ENCODE peak calls at places on chromosomes 7 and 10, in ten cellular contexts. O, F, W, Q, C, E, K, N, J and R are unnamed samples.

GRCh38 chr10:11934262-11934661 is 108.3 kb downstream of the UPF2 start:
- DNase-seq in C (no peak), K (no peak), W (no peak), J (peak), F (peak), Q (no peak), O (no peak), N (no peak), E (no peak), R (no peak)

GRCh38 chr7:19728731-19729130 is 19.9 kb upstream of the POLR1F start:
- DNase-seq in F (no peak), K (no peak), C (no peak), E (no peak), Q (no peak), N (no peak), W (no peak), J (no peak), O (no peak), R (no peak)

GRCh38 chr10:98332623-98333269 is 64.8 kb upstream of the LOXL4 start:
- DNase-seq in Q (peak), N (no peak), O (no peak), F (no peak), C (no peak), E (no peak), J (no peak), K (no peak), W (no peak), R (peak)

GRCh38 chr7:44647981-44648714 is 41.7 kb downstream of the OGDH start:
- DNase-seq in C (no peak), Q (no peak), N (no peak), O (no peak), W (no peak), K (no peak), F (peak), E (no peak), J (no peak), R (no peak)

GRCh38 chr7:4699897-4700296 is 17.8 kb downstream of the FOXK1 start:
- DNase-seq in F (no peak), K (no peak), E (no peak), O (no peak), C (no peak), W (no peak), Q (no peak), N (no peak), J (no peak), R (no peak)

GRCh38 chr7:151379193-151379520 is 30.7 kb downstream of the WDR86 start:
- DNase-seq in Q (no peak), N (no peak), K (no peak), J (no peak), F (no peak), C (no peak), O (no peak), E (no peak), W (no peak), R (no peak)

GRCh38 chr7:79789584-79790345 is 336.3 kb upstream of the MAGI2 start:
- DNase-seq in W (no peak), J (no peak), C (no peak), K (no peak), N (peak), Q (no peak), E (no peak), O (no peak), F (no peak), R (no peak)

GRCh38 chr7:70829221-70830059 is 302.5 kb upstream of the GALNT17 start:
- DNase-seq in O (peak), F (peak), E (peak), C (peak), K (peak), J (peak), W (no peak), Q (peak), N (peak), R (peak)

GRCh38 chr7:91465595-91466061 is 201.4 kb downstream of the FZD1 start:
- DNase-seq in K (no peak), W (no peak), C (no peak), F (no peak), J (no peak), N (peak), Q (no peak), E (no peak), O (no peak), R (no peak)

GRCh38 chr10:132280646-132281074 is 27.1 kb downstream of the STK32C start:
- DNase-seq in K (no peak), N (no peak), E (no peak), W (no peak), C (no peak), Q (no peak), J (no peak), O (peak), F (no peak), R (no peak)

GRCh38 chr7:123204206-123204835 is 4.6 kb upstream of the SLC13A1 start:
- DNase-seq in W (no peak), K (no peak), C (no peak), E (no peak), Q (no peak), J (no peak), O (no peak), N (no peak), F (no peak), R (no peak)

GRCh38 chr7:104955276-104955675 is 58.7 kb upstream of the KMT2E start:
- DNase-seq in J (no peak), F (no peak), E (no peak), O (no peak), C (no peak), Q (no peak), W (no peak), N (no peak), K (no peak), R (no peak)

GRCh38 chr10:76150139-76150885 is 718.9 kb downstream of the LRMDA start:
- DNase-seq in O (no peak), N (peak), J (peak), Q (peak), E (no peak), K (peak), W (no peak), F (no peak), C (peak), R (no peak)

GRCh38 chr7:106829496-106829895 is 35.6 kb upstream of the PIK3CG start:
- DNase-seq in Q (no peak), E (no peak), K (no peak), W (no peak), F (no peak), O (no peak), C (no peak), N (no peak), J (no peak), R (no peak)

GRCh38 chr7:128092221-128092620 is 61.0 kb upstream of the LRRC4 start:
- DNase-seq in W (no peak), E (no peak), O (peak), Q (no peak), N (no peak), C (no peak), F (no peak), K (no peak), J (no peak), R (no peak)

GRCh38 chr7:134472572-134473242 is 13.8 kb upstream of the AKR1B1 start:
- DNase-seq in N (no peak), C (no peak), F (no peak), J (no peak), E (no peak), K (no peak), Q (peak), W (no peak), O (no peak), R (no peak)

DNA sequence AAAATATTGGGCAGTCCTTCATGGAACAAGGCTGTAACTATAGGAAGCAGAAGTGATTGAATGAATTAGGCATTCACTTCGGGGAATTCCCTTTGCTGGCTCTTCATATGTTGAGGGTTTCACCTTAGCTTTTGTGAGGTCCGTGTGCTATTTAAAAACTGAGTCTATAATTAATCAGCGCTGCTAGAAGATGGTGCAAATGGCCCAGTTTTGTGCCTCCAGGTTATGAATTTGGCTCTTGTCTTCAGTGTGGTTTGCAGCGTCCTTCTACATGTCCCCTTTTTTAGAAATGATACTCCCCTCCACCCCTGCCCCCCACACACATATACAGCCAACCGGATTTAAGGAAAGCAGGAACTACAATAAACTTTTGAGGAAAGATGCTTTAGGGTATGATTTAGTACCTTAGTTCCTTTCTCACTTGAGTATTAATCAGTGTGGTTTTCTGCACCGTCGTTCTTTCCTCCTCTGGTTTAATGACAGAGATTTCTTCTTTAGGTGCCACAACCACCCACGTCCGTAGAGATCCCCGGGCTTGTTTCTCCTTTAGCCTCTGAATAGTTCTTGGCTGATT is 110.6 kb upstream of the SAMD8 start:
- DNase-seq in O (no peak), C (no peak), F (no peak), W (no peak), E (no peak), K (no peak), N (no peak), J (no peak), Q (no peak), R (no peak)
- H3K4me3 ChIP-seq in O (no peak), C (no peak), F (no peak), W (no peak), E (no peak), K (no peak), N (no peak), J (no peak), Q (no peak), R (no peak)

DNA sequence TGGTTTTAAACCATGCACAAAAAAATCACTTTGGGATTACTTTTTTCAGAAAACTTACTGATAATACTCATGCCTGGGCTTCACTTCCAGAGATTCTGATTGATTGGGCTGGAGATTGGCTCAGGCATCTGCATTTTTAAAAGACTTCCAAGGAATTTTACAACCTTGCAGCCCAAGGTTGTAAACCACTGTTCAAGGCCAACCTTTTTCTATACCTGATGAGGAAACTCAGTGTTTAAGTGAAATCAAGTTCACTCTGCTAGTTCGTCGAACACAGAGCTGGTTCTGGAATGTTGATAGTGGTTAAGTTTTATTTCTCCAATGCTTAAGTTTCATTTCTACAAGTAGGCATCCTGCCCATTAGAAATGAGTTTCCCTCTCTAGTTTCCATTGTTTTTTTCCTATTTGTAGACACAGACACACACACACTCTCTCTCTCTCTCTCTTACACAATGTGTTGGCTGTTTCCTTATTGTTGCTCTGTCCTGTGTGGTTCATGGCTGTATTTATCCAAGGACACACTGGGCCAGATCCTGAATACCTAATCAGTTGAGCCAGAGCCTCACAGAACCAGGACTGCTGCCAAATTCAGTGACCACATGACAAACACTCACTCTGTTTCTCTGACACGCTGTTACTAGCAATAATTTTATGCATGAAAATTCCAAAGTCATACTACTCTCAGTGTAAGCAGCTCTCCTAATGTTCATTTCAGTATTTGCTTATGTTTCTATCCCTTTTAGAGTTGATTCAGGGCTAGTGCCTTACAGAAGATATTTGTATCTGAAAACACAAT is 3.7 kb upstream of the IFIT1B start:
- DNase-seq in W (peak), Q (peak), C (peak), K (peak), F (peak), O (no peak), E (peak), N (peak), J (no peak), R (peak)
- H3K4me3 ChIP-seq in W (no peak), Q (no peak), C (no peak), K (no peak), F (no peak), O (peak), E (no peak), N (peak), J (no peak), R (no peak)

DNA sequence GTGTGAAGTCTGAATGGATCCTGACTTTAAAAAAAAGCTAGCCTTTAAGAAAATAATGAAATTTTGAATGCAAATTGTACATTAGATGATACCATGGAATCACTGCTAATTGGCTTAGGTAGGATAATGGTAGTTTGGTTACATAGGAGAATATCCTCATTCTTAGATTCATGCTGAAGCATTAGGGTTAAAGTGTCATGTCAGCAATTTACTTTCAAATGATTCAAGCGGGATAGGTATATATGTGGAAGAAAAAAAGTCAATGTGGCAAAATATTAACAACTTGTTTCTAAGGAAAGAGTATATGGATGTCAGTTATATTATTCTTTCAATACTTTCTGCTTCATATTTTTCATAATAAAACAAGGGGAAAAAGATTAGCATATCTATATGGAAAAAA is 7.5 kb downstream of the HIBADH start:
- DNase-seq in Q (no peak), F (no peak), N (no peak), C (no peak), W (no peak), E (no peak), J (no peak), O (no peak), K (no peak), R (no peak)
- H3K4me3 ChIP-seq in Q (no peak), F (no peak), N (no peak), C (no peak), W (no peak), E (no peak), J (no peak), O (no peak), K (no peak), R (no peak)

GRCh38 chr7:2864204-2864985 is 20.3 kb upstream of the GNA12 start:
- DNase-seq in C (no peak), N (no peak), O (no peak), J (no peak), Q (peak), K (no peak), E (no peak), W (no peak), F (no peak), R (no peak)

GRCh38 chr7:2862831-2863361 is 18.8 kb upstream of the GNA12 start:
- DNase-seq in W (no peak), Q (no peak), E (no peak), K (no peak), J (no peak), N (peak), C (no peak), O (no peak), F (no peak), R (no peak)

GRCh38 chr7:2864999-2865670 is 21.0 kb upstream of the GNA12 start:
- DNase-seq in J (peak), E (peak), K (no peak), C (peak), W (no peak), F (peak), Q (peak), N (peak), O (peak), R (no peak)

GRCh38 chr7:2861509-2861908 is 17.4 kb upstream of the GNA12 start:
- DNase-seq in W (no peak), J (no peak), F (no peak), O (no peak), N (no peak), Q (no peak), K (no peak), E (no peak), C (no peak), R (no peak)

DNA sequence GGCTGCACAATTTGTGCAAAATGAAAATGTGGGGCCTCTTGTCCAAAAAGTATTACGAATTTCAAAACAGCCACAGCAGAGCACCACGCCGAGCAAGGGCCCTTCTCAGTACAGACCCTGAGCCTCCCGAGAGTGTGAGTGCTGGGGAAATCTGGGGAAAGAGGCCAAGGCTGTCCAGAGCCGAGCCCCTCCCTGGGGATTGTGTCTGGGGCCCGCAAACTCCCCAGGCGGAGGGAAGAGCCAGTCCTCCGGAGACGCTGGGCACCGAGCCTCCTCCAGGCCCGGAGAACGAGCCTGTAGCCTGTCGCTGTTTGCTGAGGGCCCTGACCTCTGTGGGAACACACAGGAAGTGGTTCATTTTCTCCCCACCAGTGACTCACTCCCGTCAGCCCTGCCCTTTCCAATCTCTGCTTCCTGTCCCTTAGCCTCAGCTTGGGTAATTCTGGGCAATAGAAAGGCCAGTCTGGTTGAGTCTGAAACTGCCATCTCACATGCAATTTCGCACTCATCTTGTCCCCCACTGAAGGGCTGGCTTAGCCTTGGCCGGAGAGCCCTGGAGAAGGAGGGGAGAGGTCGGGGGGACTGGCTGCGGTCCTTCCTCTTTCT is 19.5 kb upstream of the GNA12 start:
- DNase-seq in O (peak), E (peak), W (peak), C (peak), K (peak), N (peak), F (peak), J (peak), Q (peak), R (no peak)
- H3K4me3 ChIP-seq in O (peak), E (no peak), W (peak), C (peak), K (no peak), N (peak), F (no peak), J (no peak), Q (no peak), R (no peak)

GRCh38 chr10:71761105-71761511 is 12.2 kb downstream of the VSIR start:
- DNase-seq in W (no peak), J (no peak), N (no peak), Q (peak), E (no peak), C (no peak), O (peak), F (no peak), K (no peak), R (no peak)
- H3K4me3 ChIP-seq in W (no peak), J (no peak), N (no peak), Q (no peak), E (no peak), C (no peak), O (no peak), F (no peak), K (no peak), R (no peak)

DNA sequence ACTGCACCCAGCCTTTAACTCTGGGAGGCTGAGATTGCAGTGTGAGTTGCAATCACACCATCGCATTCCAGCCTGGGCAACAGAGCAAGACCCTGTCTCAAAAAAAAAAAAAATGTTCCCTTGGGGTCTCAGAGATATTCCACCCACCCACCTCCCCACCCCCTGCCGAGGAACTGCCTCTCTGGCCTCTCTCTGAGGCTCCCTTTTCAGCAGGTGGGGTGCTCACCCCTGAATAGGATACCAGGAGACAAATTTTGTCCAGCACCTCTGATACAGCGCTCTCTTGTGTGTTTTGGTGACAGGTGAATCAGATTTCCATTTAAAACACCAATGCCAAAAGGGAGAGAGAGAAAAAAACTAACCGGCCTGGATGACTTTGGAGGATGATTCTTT is 92.6 kb upstream of the KIF5B start:
- DNase-seq in J (no peak), F (no peak), Q (no peak), N (no peak), O (no peak), K (no peak), C (no peak), E (no peak), W (no peak), R (no peak)
- H3K4me3 ChIP-seq in J (no peak), F (no peak), Q (no peak), N (no peak), O (no peak), K (no peak), C (no peak), E (no peak), W (peak), R (no peak)